ENCODE peak calls at places on chromosome 12, in seven cellular contexts. One of them, this sample, is unnamed.

GRCh38 chr12:126112849-126113248 is 1047.6 kb downstream of the AACS start:
- DNase-seq in activated CD4-positive, alpha-beta T cell treated with anti-CD3 and anti-CD28 coated beads for 36 hours: no peak
- DNase-seq in lower leg skin: no peak
- DNase-seq in non-pigmented ciliary epithelial cell: no peak
- DNase-seq in activated T-helper 1 cell treated with anti-CD3 and anti-CD28 coated beads, Interleukin-2, amount 50 U/mL, for 16 hours: no peak
- DNase-seq in activated CD8-positive, alpha-beta memory T cell treated with anti-CD3 and anti-CD28 coated beads for 24 hours: no peak
- DNase-seq in testis: no peak
- DNase-seq in this sample: no peak

GRCh38 chr12:79547044-79547734 is 143.6 kb downstream of the PAWR start:
- DNase-seq in testis: no peak
- DNase-seq in non-pigmented ciliary epithelial cell: peak
- DNase-seq in activated T-helper 1 cell treated with anti-CD3 and anti-CD28 coated beads, Interleukin-2, amount 50 U/mL, for 16 hours: no peak
- DNase-seq in activated CD8-positive, alpha-beta memory T cell treated with anti-CD3 and anti-CD28 coated beads for 24 hours: no peak
- DNase-seq in lower leg skin: peak
- DNase-seq in activated CD4-positive, alpha-beta T cell treated with anti-CD3 and anti-CD28 coated beads for 36 hours: no peak
- DNase-seq in this sample: no peak

GRCh38 chr12:51334774-51335173 is 10.8 kb upstream of the BIN2 start:
- DNase-seq in non-pigmented ciliary epithelial cell: no peak
- DNase-seq in activated CD8-positive, alpha-beta memory T cell treated with anti-CD3 and anti-CD28 coated beads for 24 hours: no peak
- DNase-seq in activated CD4-positive, alpha-beta T cell treated with anti-CD3 and anti-CD28 coated beads for 36 hours: no peak
- DNase-seq in activated T-helper 1 cell treated with anti-CD3 and anti-CD28 coated beads, Interleukin-2, amount 50 U/mL, for 16 hours: no peak
- DNase-seq in lower leg skin: no peak
- DNase-seq in testis: no peak
- DNase-seq in this sample: no peak

GRCh38 chr12:125690841-125691240 is 625.6 kb downstream of the AACS start:
- DNase-seq in lower leg skin: no peak
- DNase-seq in activated CD4-positive, alpha-beta T cell treated with anti-CD3 and anti-CD28 coated beads for 36 hours: no peak
- DNase-seq in testis: no peak
- DNase-seq in non-pigmented ciliary epithelial cell: no peak
- DNase-seq in activated CD8-positive, alpha-beta memory T cell treated with anti-CD3 and anti-CD28 coated beads for 24 hours: no peak
- DNase-seq in activated T-helper 1 cell treated with anti-CD3 and anti-CD28 coated beads, Interleukin-2, amount 50 U/mL, for 16 hours: no peak
- DNase-seq in this sample: no peak

GRCh38 chr12:49873361-49873934 is 30.3 kb downstream of the FAIM2 start:
- DNase-seq in lower leg skin: no peak
- DNase-seq in activated CD8-positive, alpha-beta memory T cell treated with anti-CD3 and anti-CD28 coated beads for 24 hours: no peak
- DNase-seq in non-pigmented ciliary epithelial cell: no peak
- DNase-seq in activated T-helper 1 cell treated with anti-CD3 and anti-CD28 coated beads, Interleukin-2, amount 50 U/mL, for 16 hours: no peak
- DNase-seq in activated CD4-positive, alpha-beta T cell treated with anti-CD3 and anti-CD28 coated beads for 36 hours: no peak
- DNase-seq in testis: no peak
- DNase-seq in this sample: no peak

GRCh38 chr12:24415934-24416333 is 466.5 kb upstream of the SOX5 start:
- DNase-seq in activated CD8-positive, alpha-beta memory T cell treated with anti-CD3 and anti-CD28 coated beads for 24 hours: no peak
- DNase-seq in lower leg skin: no peak
- DNase-seq in testis: no peak
- DNase-seq in non-pigmented ciliary epithelial cell: no peak
- DNase-seq in activated CD4-positive, alpha-beta T cell treated with anti-CD3 and anti-CD28 coated beads for 36 hours: no peak
- DNase-seq in activated T-helper 1 cell treated with anti-CD3 and anti-CD28 coated beads, Interleukin-2, amount 50 U/mL, for 16 hours: no peak
- DNase-seq in this sample: no peak

GRCh38 chr12:40622246-40622838 is 69.9 kb upstream of the CNTN1 start:
- DNase-seq in non-pigmented ciliary epithelial cell: peak
- DNase-seq in activated T-helper 1 cell treated with anti-CD3 and anti-CD28 coated beads, Interleukin-2, amount 50 U/mL, for 16 hours: no peak
- DNase-seq in activated CD4-positive, alpha-beta T cell treated with anti-CD3 and anti-CD28 coated beads for 36 hours: peak
- DNase-seq in lower leg skin: peak
- DNase-seq in testis: peak
- DNase-seq in activated CD8-positive, alpha-beta memory T cell treated with anti-CD3 and anti-CD28 coated beads for 24 hours: no peak
- DNase-seq in this sample: peak

GRCh38 chr12:57763881-57764661 is 2.8 kb downstream of the CYP27B1 start:
- DNase-seq in activated CD4-positive, alpha-beta T cell treated with anti-CD3 and anti-CD28 coated beads for 36 hours: no peak
- DNase-seq in testis: no peak
- DNase-seq in non-pigmented ciliary epithelial cell: no peak
- DNase-seq in activated T-helper 1 cell treated with anti-CD3 and anti-CD28 coated beads, Interleukin-2, amount 50 U/mL, for 16 hours: no peak
- DNase-seq in activated CD8-positive, alpha-beta memory T cell treated with anti-CD3 and anti-CD28 coated beads for 24 hours: no peak
- DNase-seq in lower leg skin: no peak
- DNase-seq in this sample: no peak

GRCh38 chr12:124174949-124175348 is 119.9 kb upstream of the RFLNA start:
- DNase-seq in activated T-helper 1 cell treated with anti-CD3 and anti-CD28 coated beads, Interleukin-2, amount 50 U/mL, for 16 hours: no peak
- DNase-seq in testis: no peak
- DNase-seq in non-pigmented ciliary epithelial cell: no peak
- DNase-seq in activated CD8-positive, alpha-beta memory T cell treated with anti-CD3 and anti-CD28 coated beads for 24 hours: no peak
- DNase-seq in activated CD4-positive, alpha-beta T cell treated with anti-CD3 and anti-CD28 coated beads for 36 hours: no peak
- DNase-seq in lower leg skin: no peak
- DNase-seq in this sample: no peak

GRCh38 chr12:52519826-52520662 is at the start of gene KRT5:
- DNase-seq in testis: no peak
- DNase-seq in non-pigmented ciliary epithelial cell: no peak
- DNase-seq in activated T-helper 1 cell treated with anti-CD3 and anti-CD28 coated beads, Interleukin-2, amount 50 U/mL, for 16 hours: no peak
- DNase-seq in activated CD4-positive, alpha-beta T cell treated with anti-CD3 and anti-CD28 coated beads for 36 hours: no peak
- DNase-seq in lower leg skin: peak
- DNase-seq in activated CD8-positive, alpha-beta memory T cell treated with anti-CD3 and anti-CD28 coated beads for 24 hours: peak
- DNase-seq in this sample: no peak

GRCh38 chr12:116299548-116300150 is 22.2 kb upstream of the MED13L start:
- DNase-seq in activated CD8-positive, alpha-beta memory T cell treated with anti-CD3 and anti-CD28 coated beads for 24 hours: no peak
- DNase-seq in non-pigmented ciliary epithelial cell: no peak
- DNase-seq in testis: peak
- DNase-seq in lower leg skin: no peak
- DNase-seq in activated CD4-positive, alpha-beta T cell treated with anti-CD3 and anti-CD28 coated beads for 36 hours: no peak
- DNase-seq in activated T-helper 1 cell treated with anti-CD3 and anti-CD28 coated beads, Interleukin-2, amount 50 U/mL, for 16 hours: no peak
- DNase-seq in this sample: peak

GRCh38 chr12:50257226-50258166 is 25.8 kb downstream of the LIMA1 start:
- DNase-seq in testis: peak
- DNase-seq in activated CD8-positive, alpha-beta memory T cell treated with anti-CD3 and anti-CD28 coated beads for 24 hours: no peak
- DNase-seq in activated T-helper 1 cell treated with anti-CD3 and anti-CD28 coated beads, Interleukin-2, amount 50 U/mL, for 16 hours: no peak
- DNase-seq in non-pigmented ciliary epithelial cell: no peak
- DNase-seq in lower leg skin: peak
- DNase-seq in activated CD4-positive, alpha-beta T cell treated with anti-CD3 and anti-CD28 coated beads for 36 hours: no peak
- DNase-seq in this sample: no peak

GRCh38 chr12:68867606-68868005 is 59.6 kb downstream of the MDM2 start:
- DNase-seq in non-pigmented ciliary epithelial cell: no peak
- DNase-seq in activated T-helper 1 cell treated with anti-CD3 and anti-CD28 coated beads, Interleukin-2, amount 50 U/mL, for 16 hours: no peak
- DNase-seq in activated CD8-positive, alpha-beta memory T cell treated with anti-CD3 and anti-CD28 coated beads for 24 hours: no peak
- DNase-seq in activated CD4-positive, alpha-beta T cell treated with anti-CD3 and anti-CD28 coated beads for 36 hours: no peak
- DNase-seq in testis: no peak
- DNase-seq in lower leg skin: no peak
- DNase-seq in this sample: no peak

GRCh38 chr12:452667-453210 is 7.0 kb upstream of the B4GALNT3 start:
- DNase-seq in non-pigmented ciliary epithelial cell: no peak
- DNase-seq in testis: peak
- DNase-seq in activated T-helper 1 cell treated with anti-CD3 and anti-CD28 coated beads, Interleukin-2, amount 50 U/mL, for 16 hours: no peak
- DNase-seq in activated CD4-positive, alpha-beta T cell treated with anti-CD3 and anti-CD28 coated beads for 36 hours: peak
- DNase-seq in lower leg skin: no peak
- DNase-seq in activated CD8-positive, alpha-beta memory T cell treated with anti-CD3 and anti-CD28 coated beads for 24 hours: peak
- DNase-seq in this sample: peak

GRCh38 chr12:120539303-120539702 is 5.1 kb downstream of the RNF10 start:
- DNase-seq in lower leg skin: no peak
- DNase-seq in activated CD4-positive, alpha-beta T cell treated with anti-CD3 and anti-CD28 coated beads for 36 hours: peak
- DNase-seq in non-pigmented ciliary epithelial cell: no peak
- DNase-seq in testis: no peak
- DNase-seq in activated T-helper 1 cell treated with anti-CD3 and anti-CD28 coated beads, Interleukin-2, amount 50 U/mL, for 16 hours: no peak
- DNase-seq in activated CD8-positive, alpha-beta memory T cell treated with anti-CD3 and anti-CD28 coated beads for 24 hours: no peak
- DNase-seq in this sample: peak

GRCh38 chr12:54591001-54591591 is 2.6 kb upstream of the PPP1R1A start:
- DNase-seq in lower leg skin: no peak
- DNase-seq in testis: no peak
- DNase-seq in activated CD4-positive, alpha-beta T cell treated with anti-CD3 and anti-CD28 coated beads for 36 hours: no peak
- DNase-seq in activated T-helper 1 cell treated with anti-CD3 and anti-CD28 coated beads, Interleukin-2, amount 50 U/mL, for 16 hours: no peak
- DNase-seq in activated CD8-positive, alpha-beta memory T cell treated with anti-CD3 and anti-CD28 coated beads for 24 hours: no peak
- DNase-seq in non-pigmented ciliary epithelial cell: no peak
- DNase-seq in this sample: no peak

GRCh38 chr12:113306382-113306781 is 28.5 kb downstream of the SLC8B1 start:
- DNase-seq in activated T-helper 1 cell treated with anti-CD3 and anti-CD28 coated beads, Interleukin-2, amount 50 U/mL, for 16 hours: no peak
- DNase-seq in non-pigmented ciliary epithelial cell: no peak
- DNase-seq in lower leg skin: no peak
- DNase-seq in testis: no peak
- DNase-seq in activated CD4-positive, alpha-beta T cell treated with anti-CD3 and anti-CD28 coated beads for 36 hours: no peak
- DNase-seq in activated CD8-positive, alpha-beta memory T cell treated with anti-CD3 and anti-CD28 coated beads for 24 hours: no peak
- DNase-seq in this sample: no peak

GRCh38 chr12:56978397-56979138 is 21.2 kb upstream of the RDH16 start:
- DNase-seq in lower leg skin: no peak
- DNase-seq in activated CD8-positive, alpha-beta memory T cell treated with anti-CD3 and anti-CD28 coated beads for 24 hours: no peak
- DNase-seq in activated CD4-positive, alpha-beta T cell treated with anti-CD3 and anti-CD28 coated beads for 36 hours: no peak
- DNase-seq in non-pigmented ciliary epithelial cell: no peak
- DNase-seq in activated T-helper 1 cell treated with anti-CD3 and anti-CD28 coated beads, Interleukin-2, amount 50 U/mL, for 16 hours: no peak
- DNase-seq in testis: no peak
- DNase-seq in this sample: no peak

GRCh38 chr12:40733871-40734270 is 41.6 kb downstream of the CNTN1 start:
- DNase-seq in activated CD4-positive, alpha-beta T cell treated with anti-CD3 and anti-CD28 coated beads for 36 hours: no peak
- DNase-seq in activated T-helper 1 cell treated with anti-CD3 and anti-CD28 coated beads, Interleukin-2, amount 50 U/mL, for 16 hours: no peak
- DNase-seq in lower leg skin: no peak
- DNase-seq in testis: no peak
- DNase-seq in non-pigmented ciliary epithelial cell: no peak
- DNase-seq in activated CD8-positive, alpha-beta memory T cell treated with anti-CD3 and anti-CD28 coated beads for 24 hours: no peak
- DNase-seq in this sample: no peak

GRCh38 chr12:4107436-4107878 is 166.1 kb upstream of the CCND2 start:
- DNase-seq in lower leg skin: peak
- DNase-seq in non-pigmented ciliary epithelial cell: no peak
- DNase-seq in testis: peak
- DNase-seq in activated T-helper 1 cell treated with anti-CD3 and anti-CD28 coated beads, Interleukin-2, amount 50 U/mL, for 16 hours: no peak
- DNase-seq in activated CD4-positive, alpha-beta T cell treated with anti-CD3 and anti-CD28 coated beads for 36 hours: peak
- DNase-seq in activated CD8-positive, alpha-beta memory T cell treated with anti-CD3 and anti-CD28 coated beads for 24 hours: peak
- DNase-seq in this sample: peak

GRCh38 chr12:13610280-13610679 is 371.1 kb downstream of the GRIN2B start:
- DNase-seq in non-pigmented ciliary epithelial cell: no peak
- DNase-seq in activated CD8-positive, alpha-beta memory T cell treated with anti-CD3 and anti-CD28 coated beads for 24 hours: no peak
- DNase-seq in activated T-helper 1 cell treated with anti-CD3 and anti-CD28 coated beads, Interleukin-2, amount 50 U/mL, for 16 hours: no peak
- DNase-seq in activated CD4-positive, alpha-beta T cell treated with anti-CD3 and anti-CD28 coated beads for 36 hours: no peak
- DNase-seq in lower leg skin: no peak
- DNase-seq in testis: no peak
- DNase-seq in this sample: no peak

GRCh38 chr12:13744566-13744965 is 236.8 kb downstream of the GRIN2B start:
- DNase-seq in testis: no peak
- DNase-seq in lower leg skin: no peak
- DNase-seq in activated CD8-positive, alpha-beta memory T cell treated with anti-CD3 and anti-CD28 coated beads for 24 hours: no peak
- DNase-seq in activated CD4-positive, alpha-beta T cell treated with anti-CD3 and anti-CD28 coated beads for 36 hours: no peak
- DNase-seq in non-pigmented ciliary epithelial cell: no peak
- DNase-seq in activated T-helper 1 cell treated with anti-CD3 and anti-CD28 coated beads, Interleukin-2, amount 50 U/mL, for 16 hours: no peak
- DNase-seq in this sample: no peak

GRCh38 chr12:6975297-6976032 is 4.8 kb downstream of the EMG1 start:
- DNase-seq in lower leg skin: no peak
- DNase-seq in activated CD8-positive, alpha-beta memory T cell treated with anti-CD3 and anti-CD28 coated beads for 24 hours: no peak
- DNase-seq in non-pigmented ciliary epithelial cell: no peak
- DNase-seq in activated T-helper 1 cell treated with anti-CD3 and anti-CD28 coated beads, Interleukin-2, amount 50 U/mL, for 16 hours: no peak
- DNase-seq in activated CD4-positive, alpha-beta T cell treated with anti-CD3 and anti-CD28 coated beads for 36 hours: no peak
- DNase-seq in testis: no peak
- DNase-seq in this sample: peak

GRCh38 chr12:25962932-25963525 is 4.5 kb downstream of the RASSF8 start:
- DNase-seq in activated CD4-positive, alpha-beta T cell treated with anti-CD3 and anti-CD28 coated beads for 36 hours: no peak
- DNase-seq in non-pigmented ciliary epithelial cell: no peak
- DNase-seq in activated CD8-positive, alpha-beta memory T cell treated with anti-CD3 and anti-CD28 coated beads for 24 hours: no peak
- DNase-seq in testis: peak
- DNase-seq in lower leg skin: no peak
- DNase-seq in activated T-helper 1 cell treated with anti-CD3 and anti-CD28 coated beads, Interleukin-2, amount 50 U/mL, for 16 hours: no peak
- DNase-seq in this sample: peak

GRCh38 chr12:82857276-82857675 is 170.6 kb downstream of the TMTC2 start:
- DNase-seq in non-pigmented ciliary epithelial cell: no peak
- DNase-seq in activated CD8-positive, alpha-beta memory T cell treated with anti-CD3 and anti-CD28 coated beads for 24 hours: no peak
- DNase-seq in activated CD4-positive, alpha-beta T cell treated with anti-CD3 and anti-CD28 coated beads for 36 hours: no peak
- DNase-seq in lower leg skin: no peak
- DNase-seq in activated T-helper 1 cell treated with anti-CD3 and anti-CD28 coated beads, Interleukin-2, amount 50 U/mL, for 16 hours: no peak
- DNase-seq in testis: peak
- DNase-seq in this sample: no peak

GRCh38 chr12:91577586-91578539 is 395.2 kb upstream of the DCN start:
- DNase-seq in activated CD4-positive, alpha-beta T cell treated with anti-CD3 and anti-CD28 coated beads for 36 hours: no peak
- DNase-seq in non-pigmented ciliary epithelial cell: no peak
- DNase-seq in lower leg skin: no peak
- DNase-seq in testis: no peak
- DNase-seq in activated CD8-positive, alpha-beta memory T cell treated with anti-CD3 and anti-CD28 coated beads for 24 hours: no peak
- DNase-seq in activated T-helper 1 cell treated with anti-CD3 and anti-CD28 coated beads, Interleukin-2, amount 50 U/mL, for 16 hours: no peak
- DNase-seq in this sample: no peak

GRCh38 chr12:639988-640387 is 23.3 kb downstream of the NINJ2 start:
- DNase-seq in lower leg skin: no peak
- DNase-seq in activated T-helper 1 cell treated with anti-CD3 and anti-CD28 coated beads, Interleukin-2, amount 50 U/mL, for 16 hours: no peak
- DNase-seq in testis: no peak
- DNase-seq in activated CD8-positive, alpha-beta memory T cell treated with anti-CD3 and anti-CD28 coated beads for 24 hours: no peak
- DNase-seq in non-pigmented ciliary epithelial cell: no peak
- DNase-seq in activated CD4-positive, alpha-beta T cell treated with anti-CD3 and anti-CD28 coated beads for 36 hours: no peak
- DNase-seq in this sample: no peak

GRCh38 chr12:113420996-113421595 is 1.1 kb upstream of the SDSL start:
- DNase-seq in activated T-helper 1 cell treated with anti-CD3 and anti-CD28 coated beads, Interleukin-2, amount 50 U/mL, for 16 hours: no peak
- DNase-seq in activated CD8-positive, alpha-beta memory T cell treated with anti-CD3 and anti-CD28 coated beads for 24 hours: no peak
- DNase-seq in lower leg skin: no peak
- DNase-seq in non-pigmented ciliary epithelial cell: no peak
- DNase-seq in activated CD4-positive, alpha-beta T cell treated with anti-CD3 and anti-CD28 coated beads for 36 hours: no peak
- DNase-seq in testis: no peak
- DNase-seq in this sample: no peak

GRCh38 chr12:117595751-117596150 is 234.3 kb upstream of the NOS1 start:
- DNase-seq in testis: no peak
- DNase-seq in non-pigmented ciliary epithelial cell: no peak
- DNase-seq in activated T-helper 1 cell treated with anti-CD3 and anti-CD28 coated beads, Interleukin-2, amount 50 U/mL, for 16 hours: no peak
- DNase-seq in activated CD8-positive, alpha-beta memory T cell treated with anti-CD3 and anti-CD28 coated beads for 24 hours: no peak
- DNase-seq in activated CD4-positive, alpha-beta T cell treated with anti-CD3 and anti-CD28 coated beads for 36 hours: no peak
- DNase-seq in lower leg skin: no peak
- DNase-seq in this sample: no peak

GRCh38 chr12:82694970-82695369 is 8.3 kb downstream of the TMTC2 start:
- DNase-seq in lower leg skin: no peak
- DNase-seq in activated CD8-positive, alpha-beta memory T cell treated with anti-CD3 and anti-CD28 coated beads for 24 hours: no peak
- DNase-seq in activated T-helper 1 cell treated with anti-CD3 and anti-CD28 coated beads, Interleukin-2, amount 50 U/mL, for 16 hours: no peak
- DNase-seq in testis: no peak
- DNase-seq in activated CD4-positive, alpha-beta T cell treated with anti-CD3 and anti-CD28 coated beads for 36 hours: no peak
- DNase-seq in non-pigmented ciliary epithelial cell: no peak
- DNase-seq in this sample: no peak

GRCh38 chr12:52081263-52081733 is 1.8 kb downstream of the SMIM41 start:
- DNase-seq in lower leg skin: no peak
- DNase-seq in non-pigmented ciliary epithelial cell: no peak
- DNase-seq in activated CD4-positive, alpha-beta T cell treated with anti-CD3 and anti-CD28 coated beads for 36 hours: peak
- DNase-seq in activated T-helper 1 cell treated with anti-CD3 and anti-CD28 coated beads, Interleukin-2, amount 50 U/mL, for 16 hours: no peak
- DNase-seq in activated CD8-positive, alpha-beta memory T cell treated with anti-CD3 and anti-CD28 coated beads for 24 hours: no peak
- DNase-seq in testis: no peak
- DNase-seq in this sample: no peak

GRCh38 chr12:15306605-15307004 is 15.7 kb upstream of the PTPRO start:
- DNase-seq in activated CD8-positive, alpha-beta memory T cell treated with anti-CD3 and anti-CD28 coated beads for 24 hours: no peak
- DNase-seq in non-pigmented ciliary epithelial cell: no peak
- DNase-seq in activated CD4-positive, alpha-beta T cell treated with anti-CD3 and anti-CD28 coated beads for 36 hours: no peak
- DNase-seq in testis: no peak
- DNase-seq in activated T-helper 1 cell treated with anti-CD3 and anti-CD28 coated beads, Interleukin-2, amount 50 U/mL, for 16 hours: no peak
- DNase-seq in lower leg skin: no peak
- DNase-seq in this sample: no peak

GRCh38 chr12:3035171-3035570 is 42.0 kb upstream of the TSPAN9 start:
- DNase-seq in activated CD4-positive, alpha-beta T cell treated with anti-CD3 and anti-CD28 coated beads for 36 hours: no peak
- DNase-seq in testis: no peak
- DNase-seq in lower leg skin: no peak
- DNase-seq in activated T-helper 1 cell treated with anti-CD3 and anti-CD28 coated beads, Interleukin-2, amount 50 U/mL, for 16 hours: no peak
- DNase-seq in activated CD8-positive, alpha-beta memory T cell treated with anti-CD3 and anti-CD28 coated beads for 24 hours: no peak
- DNase-seq in non-pigmented ciliary epithelial cell: no peak
- DNase-seq in this sample: no peak

GRCh38 chr12:119258149-119258548 is 76.4 kb upstream of the CCDC60 start:
- DNase-seq in activated T-helper 1 cell treated with anti-CD3 and anti-CD28 coated beads, Interleukin-2, amount 50 U/mL, for 16 hours: no peak
- DNase-seq in non-pigmented ciliary epithelial cell: no peak
- DNase-seq in activated CD4-positive, alpha-beta T cell treated with anti-CD3 and anti-CD28 coated beads for 36 hours: no peak
- DNase-seq in testis: no peak
- DNase-seq in activated CD8-positive, alpha-beta memory T cell treated with anti-CD3 and anti-CD28 coated beads for 24 hours: no peak
- DNase-seq in lower leg skin: no peak
- DNase-seq in this sample: peak

This sample was measured in adrenal gland.